ENCODE peak calls at places on chromosomes 3 and 15, in nine cellular contexts. J, E, B, N, V, X, O, I and Q are unnamed samples.

GRCh38 chr3:62119139-62119538 is 254.2 kb downstream of the FEZF2 start:
- DNase-seq in J (no peak), E (no peak), B (no peak), N (no peak), V (no peak), X (no peak), O (no peak), I (no peak), Q (no peak)

GRCh38 chr3:112130638-112130993 is 2.4 kb downstream of the GCSAM start:
- DNase-seq in J (no peak), E (no peak), B (no peak), N (no peak), V (no peak), X (no peak), O (no peak), I (no peak), Q (no peak)

GRCh38 chr3:59386165-59386564 is 336.3 kb upstream of the CFAP20DC start:
- DNase-seq in J (no peak), E (no peak), B (no peak), N (no peak), V (no peak), X (no peak), O (no peak), I (no peak), Q (no peak)

GRCh38 chr3:192957441-192957951 is 39.8 kb upstream of the MB21D2 start:
- DNase-seq in J (peak; percentile 53), E (no peak), B (peak; percentile 94), N (no peak), V (peak; percentile 33), X (no peak), O (peak; percentile 55), I (no peak), Q (peak; percentile 40)

GRCh38 chr15:85751731-85752421 is 42.8 kb downstream of the KLHL25 start:
- DNase-seq in J (no peak), E (peak; percentile 81), B (no peak), N (no peak), V (no peak), X (no peak), O (peak; percentile 13), I (no peak), Q (no peak)

GRCh38 chr15:69282128-69282743 is 16.5 kb upstream of the PAQR5 start:
- DNase-seq in J (no peak), E (no peak), B (no peak), N (no peak), V (no peak), X (no peak), O (no peak), I (no peak), Q (no peak)

GRCh38 chr15:71575474-71576045 is 234.8 kb upstream of the NR2E3 start:
- DNase-seq in J (no peak), E (no peak), B (no peak), N (no peak), V (peak; percentile 30), X (no peak), O (no peak), I (no peak), Q (no peak)

GRCh38 chr3:62604301-62604700 is 231.0 kb upstream of the FEZF2 start:
- DNase-seq in J (no peak), E (no peak), B (peak; percentile 88), N (no peak), V (peak; percentile 7), X (no peak), O (no peak), I (no peak), Q (no peak)

GRCh38 chr3:156630081-156630772 is 44.2 kb upstream of the TIPARP start:
- DNase-seq in J (no peak), E (no peak), B (peak; percentile 45), N (no peak), V (no peak), X (peak; percentile 36), O (no peak), I (no peak), Q (no peak)

GRCh38 chr3:183202004-183202722 is 39.6 kb upstream of the LAMP3 start:
- DNase-seq in J (no peak), E (no peak), B (no peak), N (no peak), V (no peak), X (no peak), O (no peak), I (no peak), Q (no peak)

GRCh38 chr3:65483475-65483874 is 555.2 kb downstream of the MAGI1 start:
- DNase-seq in J (peak; percentile 86), E (peak; percentile 86), B (no peak), N (no peak), V (no peak), X (no peak), O (peak; percentile 23), I (no peak), Q (no peak)

GRCh38 chr3:71530903-71531535 is 52.5 kb downstream of the FOXP1 start:
- DNase-seq in J (peak; percentile 50), E (no peak), B (no peak), N (no peak), V (no peak), X (no peak), O (no peak), I (no peak), Q (no peak)

DNA sequence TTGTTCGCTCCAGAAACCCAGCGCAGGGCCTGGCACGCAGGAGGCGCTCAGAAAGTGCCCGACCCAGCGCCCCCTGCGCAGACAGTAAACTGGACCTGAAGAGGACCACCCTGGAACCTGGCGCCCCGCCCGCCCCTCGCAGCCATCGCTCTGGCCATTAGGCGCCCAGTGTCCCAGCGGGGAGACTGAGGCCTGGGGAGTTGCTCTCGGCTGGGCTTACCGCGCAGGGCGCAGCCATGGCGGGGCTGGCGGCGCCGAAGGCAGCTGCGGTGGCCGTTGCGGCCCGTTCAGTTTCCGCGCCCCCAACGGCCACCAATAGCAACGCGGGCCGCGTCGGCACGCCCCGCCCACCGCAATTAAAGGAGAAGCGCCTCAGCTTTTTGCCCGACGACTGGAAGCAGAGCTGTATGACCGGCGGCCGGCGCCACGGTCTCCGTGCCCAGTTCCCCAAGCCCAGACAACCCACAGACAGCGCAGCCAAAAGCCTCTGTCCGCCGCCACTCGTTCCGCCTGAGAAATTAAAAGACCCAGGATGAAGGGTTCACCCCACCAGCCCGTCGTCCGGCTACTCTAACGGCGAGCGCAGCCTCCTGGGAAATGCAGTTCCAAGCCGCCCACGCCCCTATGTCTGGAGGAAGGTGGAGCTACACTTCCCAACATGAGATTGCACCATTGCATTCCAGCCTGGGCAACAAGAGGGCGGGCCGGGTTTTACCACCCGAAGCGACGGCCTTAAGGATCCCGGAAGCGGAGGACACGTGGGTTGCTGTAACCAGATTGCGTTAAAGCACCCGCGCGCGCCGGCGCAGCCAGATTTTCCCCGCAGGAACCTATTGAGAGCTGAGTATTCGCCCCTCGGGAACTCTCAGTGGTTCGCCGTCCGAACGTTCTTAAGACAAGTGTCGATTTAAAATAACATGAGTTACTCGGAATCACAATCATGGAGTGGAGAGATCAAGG is at the start of gene POC1A:
- DNase-seq in J (peak; percentile 97), E (peak; percentile 99), B (peak; percentile 98), N (peak; percentile 95), V (peak; percentile 98), X (peak; percentile 97), O (peak; percentile 98), I (peak; percentile 90), Q (peak; percentile 93)
- TF ChIP-seq POLR2A in J (no peak), E (no peak), B (no peak), N (peak; percentile 79), V (peak; percentile 52), X (peak; percentile 59), O (peak; percentile 15), I (peak; percentile 59), Q (peak; percentile 65)

GRCh38 chr3:18401298-18401961 is 23.7 kb downstream of the SATB1 start:
- DNase-seq in J (no peak), E (no peak), B (no peak), N (no peak), V (no peak), X (no peak), O (no peak), I (no peak), Q (no peak)
- TF ChIP-seq POLR2A in J (no peak), E (no peak), B (no peak), N (no peak), V (no peak), X (no peak), O (no peak), I (no peak), Q (no peak)

DNA sequence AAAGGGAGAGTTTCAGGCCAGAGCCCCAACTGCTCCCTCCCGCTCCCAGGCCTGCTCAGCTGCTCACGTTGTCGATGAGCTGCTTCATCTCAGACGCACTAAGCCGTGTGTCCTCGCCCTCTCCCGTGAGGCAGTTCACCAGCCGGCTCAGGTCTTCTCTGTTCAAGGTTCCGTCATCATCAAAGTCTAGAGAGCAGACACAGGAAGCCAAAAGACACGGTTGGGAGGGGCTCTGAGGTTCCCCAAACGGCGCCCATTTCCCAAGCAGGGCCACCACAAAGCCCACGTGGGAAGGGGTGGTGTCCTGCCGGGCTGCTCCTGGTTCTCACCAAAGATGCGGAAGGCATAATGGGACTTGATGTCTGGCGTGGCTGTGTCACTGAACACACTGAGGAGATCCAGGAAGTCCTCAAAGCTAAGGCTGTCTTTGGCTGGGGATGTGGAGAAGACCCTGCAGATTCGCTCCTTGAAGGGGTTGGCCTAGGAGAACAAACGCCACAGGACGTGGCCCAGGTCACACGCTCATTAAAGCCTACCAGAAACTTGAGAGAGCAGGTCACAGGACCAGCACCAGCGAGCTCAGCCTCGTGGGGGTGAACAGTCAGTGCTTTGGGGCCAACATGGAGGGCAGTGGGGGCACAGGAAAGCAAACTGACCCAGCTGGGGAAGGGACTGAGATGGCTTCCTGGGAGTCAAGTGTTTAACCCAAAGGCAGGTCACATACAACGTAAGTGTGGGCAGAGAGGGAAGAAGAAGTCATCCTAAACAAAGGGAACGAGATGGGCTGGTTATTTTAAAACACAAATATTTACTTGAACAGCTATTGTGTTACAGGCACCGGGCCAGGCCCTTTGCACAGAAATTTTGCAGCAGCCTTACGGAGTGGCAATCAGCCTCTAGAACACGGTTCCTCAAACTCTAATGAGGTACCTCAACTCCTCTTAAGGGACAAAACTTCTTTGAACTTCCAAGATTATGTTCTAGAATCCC is 2.4 kb downstream of the CIB1 start:
- DNase-seq in J (no peak), E (no peak), B (no peak), N (no peak), V (no peak), X (no peak), O (peak; percentile 77), I (no peak), Q (no peak)
- TF ChIP-seq POLR2A in J (no peak), E (no peak), B (no peak), N (no peak), V (no peak), X (no peak), O (no peak), I (no peak), Q (no peak)

GRCh38 chr3:110026421-110026820 is 689.1 kb upstream of the DPPA4 start:
- DNase-seq in J (no peak), E (no peak), B (no peak), N (no peak), V (no peak), X (no peak), O (no peak), I (no peak), Q (no peak)

GRCh38 chr3:110027446-110027845 is 690.1 kb upstream of the DPPA4 start:
- DNase-seq in J (no peak), E (no peak), B (peak; percentile 78), N (no peak), V (no peak), X (peak; percentile 8), O (no peak), I (no peak), Q (peak; percentile 1)

DNA sequence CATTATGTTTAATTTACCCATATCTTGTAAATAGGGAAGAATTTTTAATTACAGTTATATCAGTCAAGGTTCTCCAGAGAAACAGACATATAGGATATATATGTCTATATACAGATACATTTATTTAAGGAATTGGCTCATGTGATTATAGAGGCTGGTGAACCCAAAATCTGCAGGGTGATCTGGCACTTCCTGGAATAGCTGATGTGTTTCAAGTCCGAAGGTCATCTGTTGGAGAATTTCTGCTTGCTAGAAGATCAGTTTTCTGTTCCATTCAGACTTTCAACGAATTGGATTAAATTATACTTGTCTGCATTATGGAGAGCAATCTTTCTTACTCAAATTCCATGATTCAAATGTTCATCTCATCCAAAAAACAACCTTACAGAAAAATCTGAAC is 694.6 kb upstream of the DPPA4 start:
- DNase-seq in J (no peak), E (no peak), B (no peak), N (no peak), V (no peak), X (no peak), O (no peak), I (no peak), Q (no peak)
- TF ChIP-seq POLR2A in J (no peak), E (no peak), B (no peak), N (no peak), V (no peak), X (no peak), O (no peak), I (no peak), Q (no peak)